ENCODE peak calls at places on chromosomes 5 and 9, in eight cellular contexts. M is bronchial epithelial cell; I is posterior cingulate gyrus; O is neural crest cell; B is activated CD8-positive, alpha-beta T cell treated with anti-CD3 and anti-CD28 coated beads, Interleukin-2, amount 10 ng/mL, durations not matched to agents 7 days and 5 days; K is fibroblast of pulmonary artery; Q is NCI-H1694 treated with DMSO at 0.1 percent for 48 hours; N is NCI-H146. C is an unnamed sample.
A peak's percentile ranks its signal among the peaks of the same experiment; 100 is the strongest.

GRCh38 chr9:93826905-93827544 is 128.1 kb downstream of the BARX1 start:
- DNase-seq in M (no peak), I (no peak), O (no peak), B (no peak), K (no peak), Q (no peak), N (no peak), C (no peak)

GRCh38 chr5:16492398-16493175 is 27.0 kb upstream of the ZNF622 start:
- DNase-seq in M (peak; percentile 95), I (peak; percentile 33), O (no peak), B (no peak), K (peak; percentile 39), Q (no peak), N (peak; percentile 14), C (peak; percentile 35)

GRCh38 chr5:141701341-141702119 is 19.5 kb upstream of the ARAP3 start:
- DNase-seq in M (no peak), I (no peak), O (no peak), B (no peak), K (no peak), Q (no peak), N (no peak), C (no peak)

GRCh38 chr5:153081385-153081784 is 409.1 kb upstream of the GRIA1 start:
- DNase-seq in M (peak; percentile 30), I (no peak), O (no peak), B (no peak), K (no peak), Q (no peak), N (peak; percentile 57), C (no peak)

GRCh38 chr5:142324871-142325676 is at the start of gene SPRY4:
- DNase-seq in M (peak; percentile 94), I (peak; percentile 75), O (peak; percentile 94), B (peak; percentile 93), K (peak; percentile 99), Q (peak; percentile 93), N (peak; percentile 94), C (peak; percentile 99)

GRCh38 chr5:120372899-120373298 is 91.2 kb upstream of the PRR16 start:
- DNase-seq in M (no peak), I (no peak), O (no peak), B (no peak), K (no peak), Q (no peak), N (no peak), C (peak; percentile 28)

GRCh38 chr5:56737918-56738606 is 77.3 kb upstream of the MAP3K1 start:
- DNase-seq in M (peak; percentile 40), I (no peak), O (no peak), B (no peak), K (no peak), Q (no peak), N (no peak), C (no peak)

GRCh38 chr9:89755835-89756234 is 151.0 kb downstream of the GADD45G start:
- DNase-seq in M (peak; percentile 77), I (no peak), O (no peak), B (no peak), K (peak; percentile 60), Q (peak; percentile 25), N (peak; percentile 36), C (no peak)

GRCh38 chr9:82588801-82589200 is 474.1 kb downstream of the RASEF start:
- DNase-seq in M (no peak), I (no peak), O (no peak), B (no peak), K (no peak), Q (no peak), N (no peak), C (no peak)